ENCODE peak calls at places on chromosomes 1 and 21, in seven cellular contexts. One of them, this sample, is unnamed.

GRCh38 chr1:154848983-154849382 is 21.1 kb downstream of the KCNN3 start:
- DNase-seq in H4: no peak
- DNase-seq in NCI-H510A treated with DMSO at 0.1 percent for 48 hours: no peak
- DNase-seq in effector CD4-positive, alpha-beta T cell: no peak
- DNase-seq in RWPE1: no peak
- DNase-seq in AML-193: no peak
- DNase-seq in OCI-LY7: no peak
- DNase-seq in this sample: no peak

GRCh38 chr1:234517087-234517802 is 38.3 kb upstream of the TARBP1 start:
- DNase-seq in H4: no peak
- DNase-seq in NCI-H510A treated with DMSO at 0.1 percent for 48 hours: no peak
- DNase-seq in effector CD4-positive, alpha-beta T cell: no peak
- DNase-seq in RWPE1: no peak
- DNase-seq in AML-193: no peak
- DNase-seq in OCI-LY7: no peak
- DNase-seq in this sample: no peak

GRCh38 chr1:2946999-2947650 is 74.1 kb upstream of the ACTRT2 start:
- DNase-seq in H4: no peak
- DNase-seq in NCI-H510A treated with DMSO at 0.1 percent for 48 hours: no peak
- DNase-seq in effector CD4-positive, alpha-beta T cell: no peak
- DNase-seq in RWPE1: no peak
- DNase-seq in AML-193: no peak
- DNase-seq in OCI-LY7: no peak
- DNase-seq in this sample: no peak

GRCh38 chr1:110555807-110556470 is 37.0 kb upstream of the KCNA10 start:
- DNase-seq in H4: no peak
- DNase-seq in NCI-H510A treated with DMSO at 0.1 percent for 48 hours: no peak
- DNase-seq in effector CD4-positive, alpha-beta T cell: no peak
- DNase-seq in RWPE1: no peak
- DNase-seq in AML-193: no peak
- DNase-seq in OCI-LY7: no peak
- DNase-seq in this sample: no peak

GRCh38 chr21:41185802-41186201 is 17.8 kb downstream of the BACE2 start:
- DNase-seq in H4: no peak
- DNase-seq in NCI-H510A treated with DMSO at 0.1 percent for 48 hours: no peak
- DNase-seq in effector CD4-positive, alpha-beta T cell: no peak
- DNase-seq in RWPE1: no peak
- DNase-seq in AML-193: no peak
- DNase-seq in OCI-LY7: no peak
- DNase-seq in this sample: no peak

GRCh38 chr21:42027804-42028753 is 17.9 kb upstream of the ZBTB21 start:
- DNase-seq in H4: no peak
- DNase-seq in NCI-H510A treated with DMSO at 0.1 percent for 48 hours: no peak
- DNase-seq in effector CD4-positive, alpha-beta T cell: no peak
- DNase-seq in RWPE1: no peak
- DNase-seq in AML-193: no peak
- DNase-seq in OCI-LY7: no peak
- DNase-seq in this sample: no peak

GRCh38 chr21:39527067-39527595 is 75.4 kb downstream of the SH3BGR start:
- DNase-seq in H4: no peak
- DNase-seq in NCI-H510A treated with DMSO at 0.1 percent for 48 hours: no peak
- DNase-seq in effector CD4-positive, alpha-beta T cell: no peak
- DNase-seq in RWPE1: no peak
- DNase-seq in AML-193: no peak
- DNase-seq in OCI-LY7: no peak
- DNase-seq in this sample: no peak

GRCh38 chr1:11105586-11105985 is 5.9 kb upstream of the EXOSC10 start:
- DNase-seq in H4: no peak
- DNase-seq in NCI-H510A treated with DMSO at 0.1 percent for 48 hours: no peak
- DNase-seq in effector CD4-positive, alpha-beta T cell: no peak
- DNase-seq in RWPE1: no peak
- DNase-seq in AML-193: no peak
- DNase-seq in OCI-LY7: no peak
- DNase-seq in this sample: no peak

GRCh38 chr1:8911416-8912309 is 33.2 kb upstream of the ENO1 start:
- DNase-seq in H4: no peak
- DNase-seq in NCI-H510A treated with DMSO at 0.1 percent for 48 hours: peak; percentile 98
- DNase-seq in effector CD4-positive, alpha-beta T cell: no peak
- DNase-seq in RWPE1: peak; percentile 52
- DNase-seq in AML-193: no peak
- DNase-seq in OCI-LY7: no peak
- DNase-seq in this sample: no peak

GRCh38 chr1:999797-1000356 is at the start of gene HES4:
- DNase-seq in H4: peak; percentile 87
- DNase-seq in NCI-H510A treated with DMSO at 0.1 percent for 48 hours: peak; percentile 94
- DNase-seq in effector CD4-positive, alpha-beta T cell: peak; percentile 46
- DNase-seq in RWPE1: peak; percentile 89
- DNase-seq in AML-193: no peak
- DNase-seq in OCI-LY7: no peak
- DNase-seq in this sample: peak; percentile 37